ENCODE peak calls at places on chromosomes 16 and 17, in five cellular contexts. W, T, A, K and J are unnamed samples.

GRCh38 chr17:50634123-50634914 is at the start of gene ABCC3:
- DNase-seq in W (no peak), T (peak), A (peak), K (peak), J (no peak)

GRCh38 chr16:64409762-64410161 is 712.1 kb downstream of the CDH11 start:
- DNase-seq in W (no peak), T (no peak), A (no peak), K (no peak), J (no peak)

GRCh38 chr17:80799553-80800403 is 191.9 kb upstream of the CHMP6 start:
- DNase-seq in W (no peak), T (no peak), A (no peak), K (no peak), J (peak)

GRCh38 chr17:34741967-34742366 is 162.6 kb downstream of the TMEM132E start:
- DNase-seq in W (no peak), T (no peak), A (no peak), K (no peak), J (no peak)

GRCh38 chr17:37137906-37138413 is 189.2 kb downstream of the AATF start:
- DNase-seq in W (no peak), T (no peak), A (no peak), K (no peak), J (no peak)

GRCh38 chr17:48160177-48160967 is 52.8 kb downstream of the SNX11 start:
- DNase-seq in W (no peak), T (no peak), A (no peak), K (no peak), J (no peak)

GRCh38 chr17:40782450-40782849 is at the start of gene KRT27:
- DNase-seq in W (no peak), T (no peak), A (no peak), K (no peak), J (no peak)

GRCh38 chr16:21159281-21159951 is 942 bp downstream of the LDAF1 start:
- DNase-seq in W (no peak), T (no peak), A (peak), K (no peak), J (peak)

GRCh38 chr16:53080345-53081031 is 25.7 kb downstream of the CHD9 start:
- DNase-seq in W (no peak), T (peak), A (peak), K (peak), J (peak)

GRCh38 chr17:49730787-49731441 is 23.1 kb upstream of the SLC35B1 start:
- DNase-seq in W (no peak), T (no peak), A (no peak), K (no peak), J (no peak)

GRCh38 chr17:3771140-3771539 is 29.8 kb downstream of the ITGAE start:
- DNase-seq in W (no peak), T (no peak), A (no peak), K (no peak), J (no peak)

GRCh38 chr17:69654981-69655581 is 240.6 kb downstream of the MAP2K6 start:
- DNase-seq in W (no peak), T (no peak), A (peak), K (peak), J (no peak)

GRCh38 chr17:5381542-5381941 is 37.9 kb downstream of the NUP88 start:
- DNase-seq in W (no peak), T (no peak), A (peak), K (peak), J (no peak)

GRCh38 chr17:65785109-65785508 is 223.7 kb upstream of the AXIN2 start:
- DNase-seq in W (no peak), T (peak), A (peak), K (peak), J (no peak)

GRCh38 chr17:41340496-41340895 is 10.1 kb downstream of the KRT33A start:
- DNase-seq in W (no peak), T (no peak), A (no peak), K (no peak), J (no peak)

GRCh38 chr16:78443300-78443604 is 343.8 kb downstream of the WWOX start:
- DNase-seq in W (no peak), T (no peak), A (no peak), K (no peak), J (no peak)

GRCh38 chr17:58402047-58402446 is 15.3 kb downstream of the RNF43 start:
- DNase-seq in W (no peak), T (no peak), A (peak), K (peak), J (no peak)

GRCh38 chr16:89143201-89143741 is 28.3 kb upstream of the CDH15 start:
- DNase-seq in W (no peak), T (no peak), A (no peak), K (no peak), J (no peak)

GRCh38 chr17:74972107-74972972 is at the start of gene HID1:
- DNase-seq in W (peak), T (peak), A (peak), K (peak), J (no peak)

GRCh38 chr17:29726721-29727252 is 104.1 kb upstream of the CORO6 start:
- DNase-seq in W (no peak), T (no peak), A (peak), K (peak), J (no peak)

GRCh38 chr16:12626411-12626810 is 177.3 kb downstream of the CPPED1 start:
- DNase-seq in W (no peak), T (no peak), A (no peak), K (no peak), J (no peak)

GRCh38 chr16:57606847-57607501 is 21.5 kb upstream of the ADGRG1 start:
- DNase-seq in W (no peak), T (no peak), A (no peak), K (no peak), J (no peak)

GRCh38 chr17:27226611-27227234 is 67.2 kb upstream of the WSB1 start:
- DNase-seq in W (no peak), T (no peak), A (peak), K (peak), J (no peak)

GRCh38 chr16:89174055-89174827 is 2.7 kb downstream of the CDH15 start:
- DNase-seq in W (no peak), T (no peak), A (no peak), K (no peak), J (no peak)

GRCh38 chr16:65786916-65787315 is 579.6 kb upstream of the CDH5 start:
- DNase-seq in W (no peak), T (no peak), A (no peak), K (no peak), J (no peak)

GRCh38 chr16:1501630-1502029 is 8.5 kb downstream of the TELO2 start:
- DNase-seq in W (no peak), T (no peak), A (no peak), K (no peak), J (no peak)

GRCh38 chr16:54242199-54242598 is 44.4 kb downstream of the IRX3 start:
- DNase-seq in W (no peak), T (no peak), A (peak), K (no peak), J (peak)

GRCh38 chr17:57603978-57604377 is 141.1 kb downstream of the CCDC182 start:
- DNase-seq in W (peak), T (no peak), A (no peak), K (no peak), J (no peak)

GRCh38 chr16:27431773-27432599 is 30.0 kb downstream of the IL21R start:
- DNase-seq in W (no peak), T (no peak), A (peak), K (peak), J (peak)

GRCh38 chr16:50627419-50627818 is 53.7 kb downstream of the SNX20 start:
- DNase-seq in W (peak), T (no peak), A (peak), K (peak), J (no peak)

GRCh38 chr17:15422392-15422957 is 44.9 kb downstream of the CDRT4 start:
- DNase-seq in W (no peak), T (no peak), A (no peak), K (peak), J (no peak)

GRCh38 chr17:35244345-35245195 is 1.7 kb downstream of the SLFN5 start:
- DNase-seq in W (peak), T (peak), A (peak), K (peak), J (peak)

GRCh38 chr16:11393366-11393765 is 48.1 kb downstream of the RMI2 start:
- DNase-seq in W (no peak), T (no peak), A (no peak), K (no peak), J (no peak)